ENCODE peak calls at places on chromosomes 11 and 22, in eight cellular contexts. G is DMS153; L is stimulated activated CD4-positive, alpha-beta T cell treated with anti-CD3 and anti-CD28 coated beads, Interleukin-4, amount 100 ng/mL, for 48 hours; M is brain microvascular endothelial cell; O is SW 1271; Y is activated CD4-positive, CD25-positive, alpha-beta regulatory T cell treated with anti-CD3 and anti-CD28 coated beads, Interleukin-2, amount 50 U/mL, for 72 hours; K is HCEC 1CT; R is AG09309. E is an unnamed sample.
A peak's percentile ranks its signal among the peaks of the same experiment; 100 is the strongest.

GRCh38 chr11:119728226-119728626 is 774 bp downstream of the NECTIN1 start:
- DNase-seq in G (no peak), L (no peak), M (no peak), O (no peak), Y (no peak), K (no peak), R (no peak), E (no peak)

GRCh38 chr11:1564535-1565172 is 7.4 kb downstream of the DUSP8 start:
- DNase-seq in G (no peak), L (no peak), M (peak; percentile 87), O (no peak), Y (no peak), K (peak; percentile 60), R (peak; percentile 32), E (no peak)

GRCh38 chr11:766941-767210 is 10.4 kb downstream of the GATD1 start:
- DNase-seq in G (no peak), L (no peak), M (no peak), O (no peak), Y (no peak), K (no peak), R (no peak), E (no peak)

GRCh38 chr11:45102810-45103621 is 43.4 kb upstream of the PRDM11 start:
- DNase-seq in G (no peak), L (peak; percentile 42), M (peak; percentile 78), O (peak; percentile 41), Y (peak; percentile 67), K (peak; percentile 91), R (peak; percentile 57), E (peak; percentile 84)

GRCh38 chr22:30178180-30179126 is 68.1 kb downstream of the LIF start:
- DNase-seq in G (no peak), L (no peak), M (no peak), O (no peak), Y (no peak), K (no peak), R (no peak), E (no peak)

GRCh38 chr22:26590525-26590858 is 560 bp upstream of the TPST2 start:
- DNase-seq in G (no peak), L (no peak), M (no peak), O (no peak), Y (no peak), K (peak; percentile 23), R (no peak), E (no peak)

GRCh38 chr11:91527380-91528030 is 697.1 kb upstream of the FAT3 start:
- DNase-seq in G (no peak), L (no peak), M (no peak), O (no peak), Y (no peak), K (no peak), R (no peak), E (no peak)

GRCh38 chr11:116164843-116165242 is 607.9 kb downstream of the BUD13 start:
- DNase-seq in G (no peak), L (no peak), M (no peak), O (no peak), Y (no peak), K (no peak), R (no peak), E (no peak)

GRCh38 chr11:123616505-123617198 is 37.8 kb downstream of the SCN3B start:
- DNase-seq in G (no peak), L (no peak), M (no peak), O (no peak), Y (no peak), K (peak; percentile 68), R (peak; percentile 48), E (no peak)

GRCh38 chr11:119671048-119671447 is 58.0 kb downstream of the NECTIN1 start:
- DNase-seq in G (no peak), L (no peak), M (peak; percentile 62), O (no peak), Y (no peak), K (peak; percentile 85), R (peak; percentile 11), E (no peak)

GRCh38 chr11:830295-831131 is 2.2 kb upstream of the CD151 start:
- DNase-seq in G (peak; percentile 59), L (peak; percentile 48), M (peak; percentile 51), O (no peak), Y (peak; percentile 53), K (peak; percentile 54), R (no peak), E (no peak)

GRCh38 chr11:42161886-42162285 is 702.4 kb upstream of the LRRC4C start:
- DNase-seq in G (no peak), L (no peak), M (peak; percentile 51), O (no peak), Y (no peak), K (no peak), R (no peak), E (no peak)

GRCh38 chr11:66852466-66853241 is 4.2 kb upstream of the LRFN4 start:
- DNase-seq in G (no peak), L (no peak), M (no peak), O (no peak), Y (no peak), K (no peak), R (no peak), E (no peak)

GRCh38 chr11:82980292-82980691 is 78.8 kb downstream of the DDIAS start:
- DNase-seq in G (no peak), L (no peak), M (peak; percentile 74), O (peak; percentile 96), Y (no peak), K (peak; percentile 90), R (peak; percentile 45), E (no peak)